ENCODE peak calls at places on chromosomes 13 and 19, in six cellular contexts. One of them, this sample, is unnamed.

GRCh38 chr13:84645196-84646071 is 763.2 kb upstream of the SLITRK1 start:
- DNase-seq in endothelial cell of umbilical vein: no peak
- DNase-seq in GM12878: no peak
- DNase-seq in A549: no peak
- DNase-seq in HepG2: no peak
- DNase-seq in K562: no peak
- DNase-seq in this sample: peak

GRCh38 chr13:95676100-95676774 is 702 bp upstream of the DNAJC3 start:
- DNase-seq in HepG2: peak
- DNase-seq in GM12878: no peak
- DNase-seq in K562: peak
- DNase-seq in A549: peak
- DNase-seq in endothelial cell of umbilical vein: peak
- DNase-seq in this sample: peak

GRCh38 chr13:110915874-110916670 is 1.2 kb upstream of the ANKRD10 start:
- DNase-seq in endothelial cell of umbilical vein: no peak
- DNase-seq in HepG2: peak
- DNase-seq in A549: no peak
- DNase-seq in GM12878: no peak
- DNase-seq in K562: no peak
- DNase-seq in this sample: peak

GRCh38 chr13:34343413-34343812 is 525.5 kb downstream of the RFC3 start:
- DNase-seq in endothelial cell of umbilical vein: peak
- DNase-seq in A549: no peak
- DNase-seq in K562: no peak
- DNase-seq in GM12878: no peak
- DNase-seq in HepG2: no peak
- DNase-seq in this sample: no peak

GRCh38 chr19:42204684-42205083 is 12.8 kb downstream of the DEDD2 start:
- DNase-seq in HepG2: no peak
- DNase-seq in K562: no peak
- DNase-seq in GM12878: no peak
- DNase-seq in endothelial cell of umbilical vein: no peak
- DNase-seq in A549: no peak
- DNase-seq in this sample: no peak

GRCh38 chr19:36028313-36029041 is 4.2 kb downstream of the CLIP3 start:
- DNase-seq in A549: no peak
- DNase-seq in HepG2: no peak
- DNase-seq in endothelial cell of umbilical vein: no peak
- DNase-seq in K562: no peak
- DNase-seq in GM12878: no peak
- DNase-seq in this sample: no peak

GRCh38 chr13:78719367-78719766 is 60.4 kb upstream of the OBI1 start:
- DNase-seq in GM12878: no peak
- DNase-seq in endothelial cell of umbilical vein: no peak
- DNase-seq in K562: no peak
- DNase-seq in HepG2: no peak
- DNase-seq in A549: no peak
- DNase-seq in this sample: no peak

GRCh38 chr13:21742041-21742440 is 71.2 kb downstream of the FGF9 start:
- DNase-seq in HepG2: no peak
- DNase-seq in K562: no peak
- DNase-seq in endothelial cell of umbilical vein: no peak
- DNase-seq in GM12878: no peak
- DNase-seq in A549: no peak
- DNase-seq in this sample: no peak

GRCh38 chr13:38883783-38884182 is 106.8 kb downstream of the STOML3 start:
- DNase-seq in HepG2: no peak
- DNase-seq in K562: no peak
- DNase-seq in GM12878: no peak
- DNase-seq in A549: no peak
- DNase-seq in endothelial cell of umbilical vein: no peak
- DNase-seq in this sample: no peak

GRCh38 chr19:10952809-10953208 is 8.0 kb upstream of the SMARCA4 start:
- DNase-seq in endothelial cell of umbilical vein: no peak
- DNase-seq in A549: no peak
- DNase-seq in HepG2: no peak
- DNase-seq in K562: no peak
- DNase-seq in GM12878: no peak
- DNase-seq in this sample: no peak

GRCh38 chr13:91557328-91557727 is 158.9 kb downstream of the GPC5 start:
- DNase-seq in HepG2: no peak
- DNase-seq in GM12878: no peak
- DNase-seq in A549: no peak
- DNase-seq in endothelial cell of umbilical vein: no peak
- DNase-seq in K562: peak
- DNase-seq in this sample: no peak

GRCh38 chr13:90205081-90205480 is 1142.4 kb upstream of the MIR17HG start:
- DNase-seq in K562: no peak
- DNase-seq in A549: no peak
- DNase-seq in endothelial cell of umbilical vein: no peak
- DNase-seq in HepG2: no peak
- DNase-seq in GM12878: no peak
- DNase-seq in this sample: no peak

GRCh38 chr13:79662882-79663281 is 181.9 kb downstream of the NDFIP2 start:
- DNase-seq in K562: no peak
- DNase-seq in GM12878: no peak
- DNase-seq in HepG2: no peak
- DNase-seq in endothelial cell of umbilical vein: peak
- DNase-seq in A549: peak
- DNase-seq in this sample: no peak

GRCh38 chr13:74070065-74070464 is 64.1 kb downstream of the KLF12 start:
- DNase-seq in HepG2: no peak
- DNase-seq in endothelial cell of umbilical vein: no peak
- DNase-seq in K562: no peak
- DNase-seq in GM12878: peak
- DNase-seq in A549: no peak
- DNase-seq in this sample: no peak

GRCh38 chr13:27372896-27373295 is 51.5 kb upstream of the GTF3A start:
- DNase-seq in endothelial cell of umbilical vein: no peak
- DNase-seq in GM12878: no peak
- DNase-seq in A549: peak
- DNase-seq in HepG2: peak
- DNase-seq in K562: no peak
- DNase-seq in this sample: no peak

GRCh38 chr13:24625870-24626419 is 54.3 kb upstream of the ATP12A start:
- DNase-seq in GM12878: no peak
- DNase-seq in A549: no peak
- DNase-seq in HepG2: no peak
- DNase-seq in endothelial cell of umbilical vein: no peak
- DNase-seq in K562: no peak
- DNase-seq in this sample: peak

GRCh38 chr13:24627864-24628418 is 52.3 kb upstream of the ATP12A start:
- DNase-seq in GM12878: no peak
- DNase-seq in endothelial cell of umbilical vein: no peak
- DNase-seq in HepG2: no peak
- DNase-seq in K562: peak
- DNase-seq in A549: no peak
- DNase-seq in this sample: peak

GRCh38 chr13:24625324-24625723 is 54.9 kb upstream of the ATP12A start:
- DNase-seq in HepG2: no peak
- DNase-seq in K562: no peak
- DNase-seq in endothelial cell of umbilical vein: no peak
- DNase-seq in GM12878: no peak
- DNase-seq in A549: no peak
- DNase-seq in this sample: peak

GRCh38 chr13:24626449-24626848 is 53.8 kb upstream of the ATP12A start:
- DNase-seq in A549: no peak
- DNase-seq in GM12878: no peak
- DNase-seq in K562: no peak
- DNase-seq in endothelial cell of umbilical vein: no peak
- DNase-seq in HepG2: no peak
- DNase-seq in this sample: no peak

DNA sequence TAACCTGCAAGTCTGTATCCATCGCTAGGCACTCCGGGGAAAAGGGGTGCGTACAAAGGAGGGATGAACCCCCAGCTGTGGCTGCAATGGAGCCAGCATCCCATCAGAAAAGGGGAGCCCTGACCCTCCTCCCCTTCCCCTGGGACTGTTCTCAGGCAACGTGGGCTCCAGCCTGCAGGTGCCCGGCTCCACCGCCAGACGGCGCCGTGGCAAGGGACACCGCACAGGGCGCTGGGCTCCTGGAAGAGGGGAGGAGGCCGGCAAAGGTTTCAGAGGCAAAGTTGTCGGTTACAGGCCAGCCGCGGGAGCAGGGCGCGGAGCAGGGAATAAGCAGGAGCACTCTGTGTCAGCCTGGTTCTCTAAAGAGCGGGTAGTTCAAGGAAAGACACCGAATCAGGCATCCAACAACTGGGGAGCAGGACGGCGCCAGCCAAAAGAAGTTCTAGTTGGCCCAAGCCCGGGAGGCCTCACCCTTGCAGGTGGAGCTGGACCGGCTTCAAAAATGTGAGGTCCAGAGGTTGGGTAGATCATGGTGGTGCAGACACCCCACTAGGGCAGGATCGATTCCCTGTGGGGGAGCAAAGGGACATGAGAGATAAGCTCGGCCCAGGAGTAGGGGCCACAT is 53.0 kb upstream of the ATP12A start:
- DNase-seq in K562: peak
- DNase-seq in A549: peak
- DNase-seq in GM12878: no peak
- DNase-seq in HepG2: peak
- DNase-seq in endothelial cell of umbilical vein: no peak
- DNase-seq in this sample: no peak
- TF ChIP-seq CTCF in K562: peak
- TF ChIP-seq CTCF in A549: peak
- TF ChIP-seq CTCF in GM12878: peak
- TF ChIP-seq CTCF in HepG2: peak
- TF ChIP-seq CTCF in endothelial cell of umbilical vein: peak
- TF ChIP-seq CTCF in this sample: no peak

DNA sequence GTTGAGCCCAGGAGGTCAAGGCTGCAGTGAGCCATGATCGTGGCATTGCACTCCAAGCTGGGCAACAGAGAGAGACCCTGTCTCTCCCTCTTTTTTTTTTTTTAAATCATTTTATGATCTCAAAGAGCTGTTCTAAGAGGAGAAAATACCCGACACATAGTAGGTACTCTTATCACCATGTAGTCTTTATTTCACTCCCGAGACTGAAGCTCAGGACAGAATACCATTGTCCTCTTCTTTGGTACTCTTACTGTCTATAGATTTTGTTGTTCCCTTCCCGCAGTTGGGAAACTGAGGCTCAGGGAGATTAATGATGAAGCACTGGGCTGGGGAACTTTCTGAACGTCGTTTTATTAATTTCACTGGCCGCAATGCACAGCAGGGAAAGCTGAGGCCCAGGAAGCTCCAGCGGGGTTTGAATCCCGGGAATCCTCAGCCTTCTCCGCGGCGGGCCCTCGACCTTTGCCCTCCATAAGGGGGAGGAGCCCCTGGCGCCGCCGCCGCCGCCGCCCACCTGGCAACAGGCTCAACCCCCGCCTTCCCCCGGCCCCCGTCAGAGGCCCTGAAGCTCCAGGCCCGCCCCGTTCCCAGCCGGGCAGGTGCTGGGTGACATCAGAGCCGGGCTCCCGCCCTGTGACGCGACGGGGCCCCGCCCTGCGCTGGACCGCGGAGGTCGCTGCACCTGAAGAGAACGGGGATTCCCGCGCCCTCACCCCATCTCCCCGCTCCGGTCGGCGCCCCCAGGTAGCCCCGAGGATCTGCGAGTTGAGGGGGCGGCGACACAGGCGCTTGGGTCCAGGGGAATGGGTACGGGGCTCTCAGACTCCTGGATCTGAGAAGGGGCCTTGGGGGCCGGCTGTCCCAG is 1.6 kb downstream of the MYH14 start:
- DNase-seq in endothelial cell of umbilical vein: no peak
- DNase-seq in K562: no peak
- DNase-seq in GM12878: no peak
- DNase-seq in HepG2: peak
- DNase-seq in A549: no peak
- DNase-seq in this sample: no peak
- TF ChIP-seq POLR2A in endothelial cell of umbilical vein: no peak
- TF ChIP-seq POLR2A in K562: no peak
- TF ChIP-seq POLR2A in GM12878: no peak
- TF ChIP-seq POLR2A in HepG2: peak
- TF ChIP-seq POLR2A in A549: no peak
- TF ChIP-seq POLR2A in this sample: no peak

DNA sequence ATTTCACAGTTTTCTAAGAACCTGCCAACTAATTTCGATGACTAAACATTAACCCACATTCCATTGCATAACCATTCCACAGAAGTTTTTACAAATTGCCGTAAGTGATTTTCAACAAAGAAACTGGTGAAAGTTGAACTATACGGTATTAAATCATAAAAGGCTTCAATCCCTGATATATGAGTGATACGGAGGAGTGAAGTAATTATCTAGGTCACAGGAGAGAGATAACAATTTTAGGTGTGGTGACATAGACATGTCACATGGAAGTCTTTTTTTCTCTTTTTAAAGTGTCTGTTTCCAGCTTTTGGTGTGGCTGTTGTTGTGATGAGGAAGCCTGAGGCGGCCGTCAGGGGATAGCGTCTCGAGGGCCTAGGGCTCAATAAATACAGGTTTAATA is 29.4 kb downstream of the TBC1D4 start:
- DNase-seq in K562: no peak
- DNase-seq in HepG2: no peak
- DNase-seq in GM12878: no peak
- DNase-seq in A549: no peak
- DNase-seq in endothelial cell of umbilical vein: no peak
- DNase-seq in this sample: no peak
- TF ChIP-seq MYC in K562: no peak
- TF ChIP-seq MYC in HepG2: no peak
- TF ChIP-seq MYC in GM12878: no peak
- TF ChIP-seq MYC in A549: no peak
- TF ChIP-seq MYC in endothelial cell of umbilical vein: no peak
- TF ChIP-seq MYC in this sample: no peak

GRCh38 chr13:31540316-31540715 is 199.0 kb upstream of the RXFP2 start:
- DNase-seq in A549: no peak
- DNase-seq in GM12878: no peak
- DNase-seq in K562: no peak
- DNase-seq in HepG2: no peak
- DNase-seq in endothelial cell of umbilical vein: no peak
- DNase-seq in this sample: no peak

GRCh38 chr13:31543190-31543589 is 196.1 kb upstream of the RXFP2 start:
- DNase-seq in K562: no peak
- DNase-seq in GM12878: no peak
- DNase-seq in endothelial cell of umbilical vein: no peak
- DNase-seq in A549: no peak
- DNase-seq in HepG2: no peak
- DNase-seq in this sample: no peak

GRCh38 chr13:31538067-31539042 is 201.0 kb upstream of the RXFP2 start:
- DNase-seq in K562: peak
- DNase-seq in GM12878: no peak
- DNase-seq in endothelial cell of umbilical vein: peak
- DNase-seq in A549: peak
- DNase-seq in HepG2: peak
- DNase-seq in this sample: peak
- TF ChIP-seq CTCF in K562: peak
- TF ChIP-seq CTCF in GM12878: no peak
- TF ChIP-seq CTCF in endothelial cell of umbilical vein: peak
- TF ChIP-seq CTCF in A549: peak
- TF ChIP-seq CTCF in HepG2: peak
- TF ChIP-seq CTCF in this sample: peak

This sample was measured in NB4.